ENCODE peak calls at places on chromosomes 12 and 14, in nine cellular contexts. One of them, this sample, is unnamed. For H3K4me1 and H3K36me3, the result is how much of the 10 kb centered on the place peaks cover.

GRCh38 chr14:61569783-61570182 is 125.5 kb upstream of the HIF1A start:
- DNase-seq in SK-N-SH: no peak
- DNase-seq in astrocyte: peak
- DNase-seq in neural progenitor cell: no peak
- DNase-seq in mammary epithelial cell: peak
- DNase-seq in fibroblast of lung: peak
- DNase-seq in IMR-90: peak
- DNase-seq in K562: no peak
- DNase-seq in neuronal stem cell: no peak
- DNase-seq in this sample: peak

GRCh38 chr12:41636658-41637057 is 448.5 kb downstream of the PDZRN4 start:
- DNase-seq in SK-N-SH: no peak
- DNase-seq in astrocyte: peak
- DNase-seq in neural progenitor cell: no peak
- DNase-seq in mammary epithelial cell: no peak
- DNase-seq in fibroblast of lung: no peak
- DNase-seq in IMR-90: no peak
- DNase-seq in K562: no peak
- DNase-seq in neuronal stem cell: no peak
- DNase-seq in this sample: no peak

GRCh38 chr12:130286041-130286440 is 51.6 kb upstream of the PIWIL1 start:
- DNase-seq in SK-N-SH: peak
- DNase-seq in astrocyte: no peak
- DNase-seq in neural progenitor cell: peak
- DNase-seq in mammary epithelial cell: no peak
- DNase-seq in fibroblast of lung: no peak
- DNase-seq in IMR-90: no peak
- DNase-seq in K562: peak
- DNase-seq in neuronal stem cell: no peak
- DNase-seq in this sample: no peak

GRCh38 chr14:76091036-76091435 is 60.7 kb upstream of the GPATCH2L start:
- DNase-seq in SK-N-SH: no peak
- DNase-seq in astrocyte: no peak
- DNase-seq in neural progenitor cell: peak
- DNase-seq in mammary epithelial cell: no peak
- DNase-seq in fibroblast of lung: no peak
- DNase-seq in IMR-90: no peak
- DNase-seq in K562: peak
- DNase-seq in neuronal stem cell: no peak
- DNase-seq in this sample: no peak

GRCh38 chr14:99395904-99396530 is 84.6 kb downstream of the SETD3 start:
- DNase-seq in SK-N-SH: no peak
- DNase-seq in astrocyte: peak
- DNase-seq in neural progenitor cell: no peak
- DNase-seq in mammary epithelial cell: peak
- DNase-seq in fibroblast of lung: peak
- DNase-seq in IMR-90: peak
- DNase-seq in K562: no peak
- DNase-seq in neuronal stem cell: no peak
- DNase-seq in this sample: no peak

GRCh38 chr12:113369391-113369790 is 11.0 kb downstream of the PLBD2 start:
- DNase-seq in SK-N-SH: no peak
- DNase-seq in astrocyte: no peak
- DNase-seq in neural progenitor cell: no peak
- DNase-seq in mammary epithelial cell: no peak
- DNase-seq in fibroblast of lung: peak
- DNase-seq in IMR-90: no peak
- DNase-seq in K562: no peak
- DNase-seq in neuronal stem cell: no peak
- DNase-seq in this sample: no peak

GRCh38 chr12:55932546-55932919 is 1.6 kb downstream of the DGKA start:
- DNase-seq in SK-N-SH: peak
- DNase-seq in astrocyte: peak
- DNase-seq in neural progenitor cell: no peak
- DNase-seq in mammary epithelial cell: peak
- DNase-seq in fibroblast of lung: peak
- DNase-seq in IMR-90: peak
- DNase-seq in K562: no peak
- DNase-seq in neuronal stem cell: no peak
- DNase-seq in this sample: no peak

GRCh38 chr12:91139981-91140659 is 28.8 kb upstream of the LUM start:
- DNase-seq in SK-N-SH: no peak
- DNase-seq in astrocyte: peak
- DNase-seq in neural progenitor cell: no peak
- DNase-seq in mammary epithelial cell: peak
- DNase-seq in fibroblast of lung: peak
- DNase-seq in IMR-90: peak
- DNase-seq in K562: no peak
- DNase-seq in neuronal stem cell: no peak
- DNase-seq in this sample: no peak

GRCh38 chr12:81998761-81999378 is 239.7 kb upstream of the PPFIA2 start:
- DNase-seq in SK-N-SH: no peak
- DNase-seq in astrocyte: peak
- DNase-seq in neural progenitor cell: no peak
- DNase-seq in mammary epithelial cell: peak
- DNase-seq in fibroblast of lung: no peak
- DNase-seq in IMR-90: no peak
- DNase-seq in K562: no peak
- DNase-seq in neuronal stem cell: no peak
- DNase-seq in this sample: no peak

GRCh38 chr14:50335389-50335788 is 23.3 kb downstream of the DMAC2L start:
- DNase-seq in SK-N-SH: peak
- DNase-seq in astrocyte: peak
- DNase-seq in neural progenitor cell: peak
- DNase-seq in mammary epithelial cell: no peak
- DNase-seq in fibroblast of lung: peak
- DNase-seq in IMR-90: peak
- DNase-seq in K562: no peak
- DNase-seq in neuronal stem cell: peak
- DNase-seq in this sample: no peak

GRCh38 chr14:71243697-71244096 is 336.4 kb downstream of the PCNX1 start:
- DNase-seq in SK-N-SH: no peak
- DNase-seq in astrocyte: peak
- DNase-seq in neural progenitor cell: no peak
- DNase-seq in mammary epithelial cell: no peak
- DNase-seq in fibroblast of lung: no peak
- DNase-seq in IMR-90: peak
- DNase-seq in K562: no peak
- DNase-seq in neuronal stem cell: no peak
- DNase-seq in this sample: no peak

GRCh38 chr12:13208533-13209278 is 12.2 kb downstream of the EMP1 start:
- DNase-seq in SK-N-SH: peak
- DNase-seq in astrocyte: no peak
- DNase-seq in neural progenitor cell: peak
- DNase-seq in mammary epithelial cell: no peak
- DNase-seq in fibroblast of lung: peak
- DNase-seq in IMR-90: peak
- DNase-seq in K562: no peak
- DNase-seq in neuronal stem cell: no peak
- DNase-seq in this sample: peak

GRCh38 chr12:12723147-12723680 is 6.0 kb downstream of the CDKN1B start:
- DNase-seq in SK-N-SH: no peak
- DNase-seq in astrocyte: no peak
- DNase-seq in neural progenitor cell: no peak
- DNase-seq in mammary epithelial cell: no peak
- DNase-seq in fibroblast of lung: no peak
- DNase-seq in IMR-90: peak
- DNase-seq in K562: no peak
- DNase-seq in neuronal stem cell: no peak
- DNase-seq in this sample: peak

GRCh38 chr14:90408713-90409112 is 11.9 kb downstream of the CALM1 start:
- DNase-seq in SK-N-SH: no peak
- DNase-seq in astrocyte: no peak
- DNase-seq in neural progenitor cell: no peak
- DNase-seq in mammary epithelial cell: no peak
- DNase-seq in fibroblast of lung: peak
- DNase-seq in IMR-90: peak
- DNase-seq in K562: no peak
- DNase-seq in neuronal stem cell: no peak
- DNase-seq in this sample: no peak

GRCh38 chr14:90406384-90406798 is 9.6 kb downstream of the CALM1 start:
- DNase-seq in SK-N-SH: no peak
- DNase-seq in astrocyte: no peak
- DNase-seq in neural progenitor cell: no peak
- DNase-seq in mammary epithelial cell: no peak
- DNase-seq in fibroblast of lung: no peak
- DNase-seq in IMR-90: no peak
- DNase-seq in K562: no peak
- DNase-seq in neuronal stem cell: no peak
- DNase-seq in this sample: no peak

GRCh38 chr14:90412058-90412457 is 15.2 kb downstream of the CALM1 start:
- DNase-seq in SK-N-SH: no peak
- DNase-seq in astrocyte: no peak
- DNase-seq in neural progenitor cell: no peak
- DNase-seq in mammary epithelial cell: no peak
- DNase-seq in fibroblast of lung: no peak
- DNase-seq in IMR-90: no peak
- DNase-seq in K562: no peak
- DNase-seq in neuronal stem cell: no peak
- DNase-seq in this sample: no peak

GRCh38 chr14:90405755-90406154 is 8.9 kb downstream of the CALM1 start:
- DNase-seq in SK-N-SH: no peak
- DNase-seq in astrocyte: no peak
- DNase-seq in neural progenitor cell: no peak
- DNase-seq in mammary epithelial cell: no peak
- DNase-seq in fibroblast of lung: no peak
- DNase-seq in IMR-90: no peak
- DNase-seq in K562: no peak
- DNase-seq in neuronal stem cell: no peak
- DNase-seq in this sample: no peak

DNA sequence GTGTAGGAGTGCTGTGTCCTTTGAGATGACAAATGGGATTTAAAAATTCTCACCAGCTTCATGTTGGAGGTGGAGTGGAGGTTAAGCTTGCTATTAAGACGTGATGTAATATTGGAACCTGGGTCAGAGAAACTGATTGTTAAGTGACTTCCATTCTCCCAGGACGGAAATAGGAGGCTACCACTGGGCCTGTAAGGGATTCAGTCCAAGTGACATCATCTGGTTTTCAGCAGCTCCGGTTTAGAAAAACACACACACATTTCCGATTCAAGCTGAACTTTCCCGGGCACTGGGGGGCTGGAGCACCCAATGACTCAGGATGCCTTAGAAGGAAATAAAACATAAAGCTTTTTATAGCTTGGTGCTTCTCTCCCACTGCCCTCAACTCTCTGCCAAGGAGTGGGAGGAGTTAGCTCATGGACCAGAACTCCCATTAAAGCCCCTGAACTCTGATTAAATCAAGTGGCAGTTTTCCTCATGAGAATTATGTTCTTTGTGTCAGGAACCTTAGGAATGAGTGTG is 12.4 kb downstream of the CALM1 start:
- DNase-seq in SK-N-SH: no peak
- DNase-seq in astrocyte: peak
- DNase-seq in neural progenitor cell: no peak
- DNase-seq in mammary epithelial cell: peak
- DNase-seq in fibroblast of lung: peak
- DNase-seq in IMR-90: peak
- DNase-seq in K562: no peak
- DNase-seq in neuronal stem cell: no peak
- DNase-seq in this sample: no peak
- H3K4me1 ChIP-seq in SK-N-SH: under half
- H3K4me1 ChIP-seq in astrocyte: under half
- H3K4me1 ChIP-seq in neural progenitor cell: under half
- H3K4me1 ChIP-seq in mammary epithelial cell: under half
- H3K4me1 ChIP-seq in fibroblast of lung: under half
- H3K4me1 ChIP-seq in IMR-90: under half
- H3K4me1 ChIP-seq in K562: under half
- H3K4me1 ChIP-seq in neuronal stem cell: under half
- H3K4me1 ChIP-seq in this sample: under half

GRCh38 chr12:132941336-132941954 is 14.7 kb downstream of the ZNF605 start:
- DNase-seq in SK-N-SH: no peak
- DNase-seq in astrocyte: no peak
- DNase-seq in neural progenitor cell: no peak
- DNase-seq in mammary epithelial cell: no peak
- DNase-seq in fibroblast of lung: no peak
- DNase-seq in IMR-90: no peak
- DNase-seq in K562: no peak
- DNase-seq in neuronal stem cell: no peak
- DNase-seq in this sample: no peak
- H3K36me3 ChIP-seq in SK-N-SH: under half
- H3K36me3 ChIP-seq in astrocyte: under half
- H3K36me3 ChIP-seq in neural progenitor cell: under half
- H3K36me3 ChIP-seq in mammary epithelial cell: under half
- H3K36me3 ChIP-seq in fibroblast of lung: under half
- H3K36me3 ChIP-seq in IMR-90: half or more
- H3K36me3 ChIP-seq in K562: under half
- H3K36me3 ChIP-seq in neuronal stem cell: half or more
- H3K36me3 ChIP-seq in this sample: under half

DNA sequence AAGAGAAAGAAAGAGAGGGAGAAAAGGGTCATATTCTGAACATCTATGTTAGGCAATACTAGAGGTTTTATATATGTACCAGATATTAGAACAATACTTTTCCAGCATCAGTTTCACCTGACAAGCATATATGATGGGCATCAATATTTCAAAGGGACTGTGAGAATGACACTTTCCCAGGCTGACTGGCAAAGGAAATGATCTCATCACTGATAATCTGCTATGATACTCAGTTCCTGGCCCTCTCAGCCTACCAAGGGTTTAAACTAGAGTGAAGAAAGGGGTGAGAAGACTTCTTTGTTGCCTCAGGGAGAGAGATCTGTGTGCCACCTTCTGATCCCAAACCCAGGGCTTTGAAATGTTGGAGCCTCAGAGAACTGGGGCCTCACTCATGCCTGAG is 183.5 kb downstream of the TTC8 start:
- DNase-seq in SK-N-SH: no peak
- DNase-seq in astrocyte: no peak
- DNase-seq in neural progenitor cell: no peak
- DNase-seq in mammary epithelial cell: no peak
- DNase-seq in fibroblast of lung: no peak
- DNase-seq in IMR-90: no peak
- DNase-seq in K562: no peak
- DNase-seq in neuronal stem cell: no peak
- DNase-seq in this sample: no peak
- H2AFZ ChIP-seq in SK-N-SH: no peak
- H2AFZ ChIP-seq in astrocyte: no peak
- H2AFZ ChIP-seq in neural progenitor cell: no peak
- H2AFZ ChIP-seq in mammary epithelial cell: no peak
- H2AFZ ChIP-seq in fibroblast of lung: no peak
- H2AFZ ChIP-seq in IMR-90: peak
- H2AFZ ChIP-seq in K562: no peak
- H2AFZ ChIP-seq in neuronal stem cell: no peak
- H2AFZ ChIP-seq in this sample: no peak

DNA sequence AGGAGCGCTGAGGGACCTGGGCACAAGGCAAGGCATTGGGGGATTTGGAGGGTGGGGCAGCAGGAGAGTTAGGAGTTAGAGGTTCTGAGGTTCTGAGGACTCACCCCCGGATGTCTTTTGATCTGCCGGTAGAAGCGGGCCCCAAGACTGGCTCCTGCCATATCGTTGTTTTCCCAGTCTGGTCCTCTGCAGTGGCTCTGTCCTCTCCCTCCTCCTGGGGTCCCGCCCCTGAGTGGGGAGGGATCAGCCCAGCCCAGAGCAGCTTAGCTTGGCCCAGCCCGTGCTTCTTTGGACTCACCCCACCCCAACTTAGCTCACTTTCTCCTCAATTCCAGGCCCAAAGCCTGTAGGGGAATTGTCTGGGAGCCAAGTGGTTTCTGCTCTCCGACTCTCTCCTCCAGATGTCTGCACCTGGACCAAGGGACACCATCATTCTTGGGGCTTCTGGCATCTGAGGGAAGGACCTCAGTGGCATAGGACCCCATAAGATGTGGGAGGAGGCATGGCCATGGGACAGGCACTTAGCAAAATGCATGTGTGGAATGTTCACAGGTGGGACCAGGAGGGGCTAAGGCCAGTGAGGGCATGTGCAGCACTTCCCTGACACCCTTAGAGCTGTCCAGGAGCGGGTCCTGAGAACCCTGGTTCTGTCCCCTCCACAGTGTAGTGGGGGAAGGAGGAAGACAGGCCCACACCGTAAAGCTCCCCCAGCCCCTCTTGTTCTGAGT is 7.6 kb downstream of the SHMT2 start:
- DNase-seq in SK-N-SH: no peak
- DNase-seq in astrocyte: no peak
- DNase-seq in neural progenitor cell: no peak
- DNase-seq in mammary epithelial cell: no peak
- DNase-seq in fibroblast of lung: peak
- DNase-seq in IMR-90: no peak
- DNase-seq in K562: no peak
- DNase-seq in neuronal stem cell: no peak
- DNase-seq in this sample: no peak
- H3K4me1 ChIP-seq in SK-N-SH: under half
- H3K4me1 ChIP-seq in astrocyte: under half
- H3K4me1 ChIP-seq in neural progenitor cell: half or more
- H3K4me1 ChIP-seq in mammary epithelial cell: under half
- H3K4me1 ChIP-seq in fibroblast of lung: under half
- H3K4me1 ChIP-seq in IMR-90: under half
- H3K4me1 ChIP-seq in K562: under half
- H3K4me1 ChIP-seq in neuronal stem cell: under half
- H3K4me1 ChIP-seq in this sample: under half

This sample was measured in PC-9.